ENCODE peak calls at places on chromosomes 12 and 14, in eight cellular contexts. One of them, this sample, is unnamed.

GRCh38 chr14:55535521-55536207 is 44.3 kb upstream of the KTN1 start:
- DNase-seq in foreskin fibroblast: no peak
- DNase-seq in GM13976: no peak
- DNase-seq in stimulated activated naive B cell treated with anti-CD40 and anti-IgM and Interleukin-4, amounts not matched to agents 10 μg/mL and 1 μg/mL and 100 μg/mL, for 72 hours: no peak
- DNase-seq in stimulated activated CD4-positive, alpha-beta T cell treated with anti-CD3 and anti-CD28 coated beads, Interleukin-4, amount 100 ng/mL, for 4 hours: no peak
- DNase-seq in NCI-H2081: no peak
- DNase-seq in left ventricle myocardium inferior: no peak
- DNase-seq in HS-27A: no peak
- DNase-seq in this sample: no peak

GRCh38 chr12:57518920-57519757 is 1.2 kb downstream of the DDIT3 start:
- DNase-seq in left ventricle myocardium inferior: no peak
- DNase-seq in stimulated activated naive B cell treated with anti-CD40 and anti-IgM and Interleukin-4, amounts not matched to agents 10 μg/mL and 1 μg/mL and 100 μg/mL, for 72 hours: no peak
- DNase-seq in HS-27A: no peak
- DNase-seq in GM13976: no peak
- DNase-seq in NCI-H2081: no peak
- DNase-seq in stimulated activated CD4-positive, alpha-beta T cell treated with anti-CD3 and anti-CD28 coated beads, Interleukin-4, amount 100 ng/mL, for 4 hours: no peak
- DNase-seq in foreskin fibroblast: peak; percentile 63
- DNase-seq in this sample: peak; percentile 82

GRCh38 chr12:12159988-12160387 is 89.2 kb downstream of the BCL2L14 start:
- DNase-seq in HS-27A: no peak
- DNase-seq in left ventricle myocardium inferior: no peak
- DNase-seq in NCI-H2081: no peak
- DNase-seq in GM13976: no peak
- DNase-seq in stimulated activated CD4-positive, alpha-beta T cell treated with anti-CD3 and anti-CD28 coated beads, Interleukin-4, amount 100 ng/mL, for 4 hours: no peak
- DNase-seq in foreskin fibroblast: peak; percentile 49
- DNase-seq in stimulated activated naive B cell treated with anti-CD40 and anti-IgM and Interleukin-4, amounts not matched to agents 10 μg/mL and 1 μg/mL and 100 μg/mL, for 72 hours: no peak
- DNase-seq in this sample: no peak

GRCh38 chr12:41067941-41068645 is 120.0 kb upstream of the PDZRN4 start:
- DNase-seq in HS-27A: no peak
- DNase-seq in GM13976: no peak
- DNase-seq in stimulated activated naive B cell treated with anti-CD40 and anti-IgM and Interleukin-4, amounts not matched to agents 10 μg/mL and 1 μg/mL and 100 μg/mL, for 72 hours: no peak
- DNase-seq in left ventricle myocardium inferior: no peak
- DNase-seq in foreskin fibroblast: no peak
- DNase-seq in stimulated activated CD4-positive, alpha-beta T cell treated with anti-CD3 and anti-CD28 coated beads, Interleukin-4, amount 100 ng/mL, for 4 hours: no peak
- DNase-seq in NCI-H2081: no peak
- DNase-seq in this sample: no peak

GRCh38 chr12:49043856-49044258 is 16.7 kb downstream of the KMT2D start:
- DNase-seq in stimulated activated naive B cell treated with anti-CD40 and anti-IgM and Interleukin-4, amounts not matched to agents 10 μg/mL and 1 μg/mL and 100 μg/mL, for 72 hours: peak; percentile 29
- DNase-seq in NCI-H2081: peak; percentile 35
- DNase-seq in GM13976: peak; percentile 90
- DNase-seq in HS-27A: no peak
- DNase-seq in left ventricle myocardium inferior: peak; percentile 50
- DNase-seq in foreskin fibroblast: peak; percentile 68
- DNase-seq in stimulated activated CD4-positive, alpha-beta T cell treated with anti-CD3 and anti-CD28 coated beads, Interleukin-4, amount 100 ng/mL, for 4 hours: peak; percentile 70
- DNase-seq in this sample: no peak

GRCh38 chr14:37595809-37596595 is 573 bp downstream of the TTC6 start:
- DNase-seq in foreskin fibroblast: no peak
- DNase-seq in left ventricle myocardium inferior: no peak
- DNase-seq in HS-27A: no peak
- DNase-seq in NCI-H2081: peak; percentile 95
- DNase-seq in GM13976: no peak
- DNase-seq in stimulated activated naive B cell treated with anti-CD40 and anti-IgM and Interleukin-4, amounts not matched to agents 10 μg/mL and 1 μg/mL and 100 μg/mL, for 72 hours: peak; percentile 47
- DNase-seq in stimulated activated CD4-positive, alpha-beta T cell treated with anti-CD3 and anti-CD28 coated beads, Interleukin-4, amount 100 ng/mL, for 4 hours: peak; percentile 75
- DNase-seq in this sample: no peak

GRCh38 chr12:93163260-93164036 is 214.3 kb upstream of the NUDT4 start:
- DNase-seq in stimulated activated naive B cell treated with anti-CD40 and anti-IgM and Interleukin-4, amounts not matched to agents 10 μg/mL and 1 μg/mL and 100 μg/mL, for 72 hours: no peak
- DNase-seq in left ventricle myocardium inferior: no peak
- DNase-seq in NCI-H2081: no peak
- DNase-seq in stimulated activated CD4-positive, alpha-beta T cell treated with anti-CD3 and anti-CD28 coated beads, Interleukin-4, amount 100 ng/mL, for 4 hours: no peak
- DNase-seq in HS-27A: no peak
- DNase-seq in GM13976: no peak
- DNase-seq in foreskin fibroblast: peak; percentile 88
- DNase-seq in this sample: no peak

GRCh38 chr14:100662850-100663527 is 63.7 kb upstream of the DLK1 start:
- DNase-seq in left ventricle myocardium inferior: peak; percentile 59
- DNase-seq in foreskin fibroblast: peak; percentile 81
- DNase-seq in stimulated activated naive B cell treated with anti-CD40 and anti-IgM and Interleukin-4, amounts not matched to agents 10 μg/mL and 1 μg/mL and 100 μg/mL, for 72 hours: peak; percentile 37
- DNase-seq in stimulated activated CD4-positive, alpha-beta T cell treated with anti-CD3 and anti-CD28 coated beads, Interleukin-4, amount 100 ng/mL, for 4 hours: peak; percentile 32
- DNase-seq in HS-27A: no peak
- DNase-seq in GM13976: peak; percentile 81
- DNase-seq in NCI-H2081: peak; percentile 80
- DNase-seq in this sample: no peak

GRCh38 chr14:81454572-81455218 is 54.6 kb upstream of the STON2 start:
- DNase-seq in GM13976: no peak
- DNase-seq in stimulated activated CD4-positive, alpha-beta T cell treated with anti-CD3 and anti-CD28 coated beads, Interleukin-4, amount 100 ng/mL, for 4 hours: no peak
- DNase-seq in NCI-H2081: no peak
- DNase-seq in foreskin fibroblast: no peak
- DNase-seq in stimulated activated naive B cell treated with anti-CD40 and anti-IgM and Interleukin-4, amounts not matched to agents 10 μg/mL and 1 μg/mL and 100 μg/mL, for 72 hours: peak; percentile 28
- DNase-seq in HS-27A: no peak
- DNase-seq in left ventricle myocardium inferior: no peak
- DNase-seq in this sample: no peak

GRCh38 chr14:70955543-70956480 is 48.6 kb downstream of the PCNX1 start:
- DNase-seq in left ventricle myocardium inferior: no peak
- DNase-seq in GM13976: no peak
- DNase-seq in HS-27A: no peak
- DNase-seq in stimulated activated naive B cell treated with anti-CD40 and anti-IgM and Interleukin-4, amounts not matched to agents 10 μg/mL and 1 μg/mL and 100 μg/mL, for 72 hours: no peak
- DNase-seq in foreskin fibroblast: peak; percentile 62
- DNase-seq in NCI-H2081: peak; percentile 37
- DNase-seq in stimulated activated CD4-positive, alpha-beta T cell treated with anti-CD3 and anti-CD28 coated beads, Interleukin-4, amount 100 ng/mL, for 4 hours: peak; percentile 38
- DNase-seq in this sample: no peak

GRCh38 chr12:8553088-8553627 is 12.5 kb upstream of the CLEC4E start:
- DNase-seq in stimulated activated CD4-positive, alpha-beta T cell treated with anti-CD3 and anti-CD28 coated beads, Interleukin-4, amount 100 ng/mL, for 4 hours: no peak
- DNase-seq in left ventricle myocardium inferior: no peak
- DNase-seq in stimulated activated naive B cell treated with anti-CD40 and anti-IgM and Interleukin-4, amounts not matched to agents 10 μg/mL and 1 μg/mL and 100 μg/mL, for 72 hours: no peak
- DNase-seq in NCI-H2081: peak; percentile 62
- DNase-seq in HS-27A: no peak
- DNase-seq in GM13976: no peak
- DNase-seq in foreskin fibroblast: no peak
- DNase-seq in this sample: no peak

GRCh38 chr14:51981218-51981854 is 8.0 kb upstream of the RTRAF start:
- DNase-seq in HS-27A: no peak
- DNase-seq in stimulated activated naive B cell treated with anti-CD40 and anti-IgM and Interleukin-4, amounts not matched to agents 10 μg/mL and 1 μg/mL and 100 μg/mL, for 72 hours: no peak
- DNase-seq in left ventricle myocardium inferior: no peak
- DNase-seq in NCI-H2081: no peak
- DNase-seq in stimulated activated CD4-positive, alpha-beta T cell treated with anti-CD3 and anti-CD28 coated beads, Interleukin-4, amount 100 ng/mL, for 4 hours: no peak
- DNase-seq in GM13976: peak; percentile 11
- DNase-seq in foreskin fibroblast: no peak
- DNase-seq in this sample: no peak

GRCh38 chr12:82688619-82689018 is 1.9 kb downstream of the TMTC2 start:
- DNase-seq in left ventricle myocardium inferior: no peak
- DNase-seq in NCI-H2081: no peak
- DNase-seq in stimulated activated naive B cell treated with anti-CD40 and anti-IgM and Interleukin-4, amounts not matched to agents 10 μg/mL and 1 μg/mL and 100 μg/mL, for 72 hours: no peak
- DNase-seq in HS-27A: no peak
- DNase-seq in GM13976: no peak
- DNase-seq in foreskin fibroblast: no peak
- DNase-seq in stimulated activated CD4-positive, alpha-beta T cell treated with anti-CD3 and anti-CD28 coated beads, Interleukin-4, amount 100 ng/mL, for 4 hours: no peak
- DNase-seq in this sample: no peak

GRCh38 chr14:35878272-35879140 is 52.4 kb downstream of the BRMS1L start:
- DNase-seq in stimulated activated naive B cell treated with anti-CD40 and anti-IgM and Interleukin-4, amounts not matched to agents 10 μg/mL and 1 μg/mL and 100 μg/mL, for 72 hours: no peak
- DNase-seq in foreskin fibroblast: peak; percentile 94
- DNase-seq in left ventricle myocardium inferior: no peak
- DNase-seq in NCI-H2081: no peak
- DNase-seq in stimulated activated CD4-positive, alpha-beta T cell treated with anti-CD3 and anti-CD28 coated beads, Interleukin-4, amount 100 ng/mL, for 4 hours: no peak
- DNase-seq in GM13976: no peak
- DNase-seq in HS-27A: peak; percentile 81
- DNase-seq in this sample: no peak

GRCh38 chr14:67653651-67654280 is 20.7 kb downstream of the VTI1B start:
- DNase-seq in GM13976: no peak
- DNase-seq in NCI-H2081: no peak
- DNase-seq in left ventricle myocardium inferior: no peak
- DNase-seq in foreskin fibroblast: peak; percentile 46
- DNase-seq in stimulated activated CD4-positive, alpha-beta T cell treated with anti-CD3 and anti-CD28 coated beads, Interleukin-4, amount 100 ng/mL, for 4 hours: no peak
- DNase-seq in HS-27A: no peak
- DNase-seq in stimulated activated naive B cell treated with anti-CD40 and anti-IgM and Interleukin-4, amounts not matched to agents 10 μg/mL and 1 μg/mL and 100 μg/mL, for 72 hours: no peak
- DNase-seq in this sample: no peak

This sample was measured in coronary artery.